ENCODE peak calls at places on chromosomes 16 and 17, in ten cellular contexts. R is adrenal gland, J is ovary, Q is tibial artery, U is right cardiac atrium, X is Panc1, Y is prostate gland, G is OCI-LY7, I is heart right ventricle, H is psoas muscle. F is an unnamed sample. For H3K4me1, the result is how much of the 10 kb centered on the place peaks cover.

GRCh38 chr16:66326995-66327513 is 39.4 kb upstream of the CDH5 start:
- DNase-seq in R (no peak), J (no peak), Q (no peak), U (peak), X (no peak), Y (no peak), G (no peak), I (no peak), H (no peak), F (no peak)

GRCh38 chr17:5380491-5381135 is 38.8 kb downstream of the NUP88 start:
- DNase-seq in R (peak), J (no peak), Q (no peak), U (no peak), X (no peak), Y (no peak), G (no peak), I (no peak), H (no peak), F (no peak)

GRCh38 chr16:30414159-30414558 is 6.8 kb downstream of the ZNF771 start:
- DNase-seq in R (peak), J (no peak), Q (no peak), U (no peak), X (no peak), Y (no peak), G (no peak), I (no peak), H (no peak), F (no peak)

GRCh38 chr17:47732399-47733046 is 513 bp upstream of the TBX21 start:
- DNase-seq in R (no peak), J (no peak), Q (peak), U (no peak), X (no peak), Y (no peak), G (no peak), I (no peak), H (no peak), F (no peak)

GRCh38 chr16:67015317-67015731 is 13.6 kb upstream of the CBFB start:
- DNase-seq in R (no peak), J (no peak), Q (no peak), U (no peak), X (no peak), Y (no peak), G (no peak), I (no peak), H (no peak), F (no peak)

GRCh38 chr16:19130385-19130784 is 16.6 kb downstream of the ITPRIPL2 start:
- DNase-seq in R (no peak), J (no peak), Q (no peak), U (no peak), X (no peak), Y (no peak), G (no peak), I (no peak), H (no peak), F (no peak)

GRCh38 chr16:22372882-22373661 is 1.3 kb downstream of the CDR2 start:
- DNase-seq in R (no peak), J (no peak), Q (no peak), U (no peak), X (no peak), Y (no peak), G (peak), I (no peak), H (no peak), F (no peak)

GRCh38 chr17:76808326-76808725 is 59.9 kb upstream of the MGAT5B start:
- DNase-seq in R (no peak), J (no peak), Q (no peak), U (no peak), X (no peak), Y (no peak), G (no peak), I (no peak), H (no peak), F (no peak)

GRCh38 chr16:79430129-79430789 is 170.3 kb downstream of the MAF start:
- DNase-seq in R (no peak), J (no peak), Q (no peak), U (no peak), X (no peak), Y (no peak), G (no peak), I (no peak), H (no peak), F (peak)

GRCh38 chr16:14041164-14041563 is 30.0 kb upstream of the MRTFB start:
- DNase-seq in R (no peak), J (no peak), Q (no peak), U (no peak), X (no peak), Y (no peak), G (no peak), I (no peak), H (no peak), F (no peak)

GRCh38 chr16:8641671-8642070 is 20.2 kb downstream of the METTL22 start:
- DNase-seq in R (no peak), J (no peak), Q (no peak), U (no peak), X (no peak), Y (no peak), G (no peak), I (no peak), H (no peak), F (no peak)

GRCh38 chr17:63950940-63951907 is 19.1 kb upstream of the CD79B start:
- DNase-seq in R (no peak), J (no peak), Q (no peak), U (no peak), X (peak), Y (peak), G (peak), I (no peak), H (no peak), F (peak)

GRCh38 chr17:77453613-77454559 is 313.1 kb downstream of the SEC14L1 start:
- DNase-seq in R (no peak), J (no peak), Q (no peak), U (no peak), X (no peak), Y (peak), G (peak), I (no peak), H (no peak), F (peak)

GRCh38 chr16:58338205-58338604 is 43.4 kb upstream of the PRSS54 start:
- DNase-seq in R (no peak), J (no peak), Q (no peak), U (no peak), X (no peak), Y (no peak), G (peak), I (no peak), H (no peak), F (no peak)

GRCh38 chr17:76008630-76009425 is 8.2 kb downstream of the CDK3 start:
- DNase-seq in R (no peak), J (no peak), Q (no peak), U (no peak), X (no peak), Y (no peak), G (no peak), I (no peak), H (no peak), F (no peak)

GRCh38 chr16:85172465-85173071 is 60.3 kb upstream of the CIBAR2 start:
- DNase-seq in R (peak), J (no peak), Q (no peak), U (no peak), X (peak), Y (no peak), G (no peak), I (no peak), H (peak), F (peak)

GRCh38 chr17:76166168-76166567 is 25.1 kb upstream of the FOXJ1 start:
- DNase-seq in R (no peak), J (no peak), Q (no peak), U (no peak), X (no peak), Y (no peak), G (no peak), I (no peak), H (no peak), F (no peak)

GRCh38 chr17:65099941-65100315 is 37.2 kb upstream of the RGS9 start:
- DNase-seq in R (peak), J (no peak), Q (peak), U (no peak), X (peak), Y (no peak), G (peak), I (no peak), H (peak), F (no peak)

GRCh38 chr17:20098314-20098713 is 89.2 kb downstream of the SPECC1 start:
- DNase-seq in R (peak), J (no peak), Q (no peak), U (no peak), X (no peak), Y (no peak), G (no peak), I (no peak), H (no peak), F (no peak)

DNA sequence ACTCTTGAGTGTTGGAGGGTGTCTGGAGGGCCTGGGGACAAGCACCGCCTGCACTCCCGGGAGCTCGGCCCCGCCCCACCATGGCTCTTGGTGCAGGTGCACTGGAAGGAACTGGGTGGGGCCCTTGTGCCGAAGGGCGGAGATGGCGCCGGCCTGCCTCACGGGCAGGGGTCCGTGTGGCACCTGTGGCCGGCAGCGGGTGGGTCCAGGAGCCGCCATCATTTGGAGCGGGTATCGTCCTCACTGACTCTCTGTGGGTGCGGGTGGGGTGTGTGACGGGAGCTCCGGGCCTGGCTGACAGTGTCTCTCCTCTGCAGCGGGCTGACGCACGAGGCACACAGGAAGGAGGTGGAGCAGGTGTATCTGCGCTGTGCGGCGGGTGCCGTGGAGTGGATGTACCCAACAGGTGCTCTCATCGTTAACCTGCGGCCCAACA is 5.2 kb downstream of the METRNL start:
- DNase-seq in R (no peak), J (peak), Q (no peak), U (peak), X (no peak), Y (no peak), G (no peak), I (no peak), H (no peak), F (no peak)
- H3K4me1 ChIP-seq in R (under half), J (under half), Q (half or more), U (under half), X (under half), Y (under half), G (under half), I (half or more), H (under half), F (under half)

GRCh38 chr16:51147776-51148673 is 3.0 kb downstream of the SALL1 start:
- DNase-seq in R (no peak), J (no peak), Q (no peak), U (no peak), X (no peak), Y (no peak), G (no peak), I (no peak), H (no peak), F (no peak)

GRCh38 chr16:51150159-51150893 is 744 bp downstream of the SALL1 start:
- DNase-seq in R (no peak), J (no peak), Q (no peak), U (no peak), X (no peak), Y (no peak), G (no peak), I (no peak), H (no peak), F (peak)

GRCh38 chr16:51149721-51150158 is 1.3 kb downstream of the SALL1 start:
- DNase-seq in R (no peak), J (no peak), Q (no peak), U (no peak), X (no peak), Y (no peak), G (no peak), I (no peak), H (no peak), F (no peak)

GRCh38 chr16:51149251-51149661 is 1.8 kb downstream of the SALL1 start:
- DNase-seq in R (no peak), J (no peak), Q (no peak), U (no peak), X (no peak), Y (no peak), G (no peak), I (no peak), H (no peak), F (peak)

DNA sequence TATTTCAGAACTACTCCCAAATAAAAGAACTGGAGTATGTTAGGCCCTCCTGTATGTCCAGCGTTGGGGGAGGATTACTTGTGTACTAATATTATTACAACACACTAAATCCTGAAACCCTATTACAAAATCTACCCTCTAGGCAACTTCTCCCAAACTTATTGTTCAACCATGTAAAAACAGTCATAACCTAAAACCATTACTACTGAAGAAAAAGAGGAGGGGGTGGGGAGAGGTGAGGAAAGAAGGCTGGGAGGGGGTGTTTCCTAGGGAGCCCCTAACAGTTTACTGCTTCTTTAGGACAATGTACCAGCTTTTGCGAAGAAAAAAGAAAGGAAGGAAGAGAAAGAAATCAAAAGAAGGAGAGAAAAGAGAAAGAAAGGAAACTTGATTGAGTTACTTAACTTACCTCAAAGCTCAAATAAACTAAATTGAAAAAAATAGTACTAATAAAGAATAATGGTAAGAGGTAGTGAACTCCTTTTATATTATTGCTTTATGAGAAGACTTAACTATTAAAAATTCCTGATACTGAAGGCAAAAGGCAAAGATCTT is 2.3 kb downstream of the SALL1 start:
- DNase-seq in R (no peak), J (no peak), Q (no peak), U (no peak), X (no peak), Y (no peak), G (no peak), I (no peak), H (no peak), F (no peak)
- H3K4me1 ChIP-seq in R (under half), J (under half), Q (under half), U (under half), X (under half), Y (under half), G (under half), I (under half), H (under half), F (half or more)

GRCh38 chr17:45391291-45391690 is 41.4 kb downstream of the ARHGAP27 start:
- DNase-seq in R (no peak), J (no peak), Q (no peak), U (peak), X (no peak), Y (no peak), G (no peak), I (no peak), H (no peak), F (no peak)
- H3K4me1 ChIP-seq in R (under half), J (under half), Q (under half), U (under half), X (under half), Y (under half), G (under half), I (under half), H (under half), F (under half)

DNA sequence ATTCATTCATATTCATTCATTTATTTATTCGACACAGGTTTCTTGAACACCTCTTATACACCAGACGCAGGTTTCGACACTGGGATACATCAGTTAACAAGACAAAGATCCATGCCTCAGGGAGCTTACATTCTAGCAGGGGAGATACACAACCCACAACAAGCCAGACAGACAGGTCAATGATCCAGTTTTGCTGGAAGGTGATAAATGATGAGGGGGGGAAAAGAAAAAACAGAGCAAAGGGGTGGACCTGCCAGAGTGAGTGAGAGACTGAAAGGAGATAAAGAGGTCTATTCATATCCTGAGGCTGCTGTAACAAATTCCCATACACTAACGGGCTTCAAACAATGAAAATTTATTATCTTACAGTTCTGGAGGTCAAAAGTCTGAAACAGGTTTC is 81.7 kb downstream of the GAS7 start:
- DNase-seq in R (no peak), J (no peak), Q (no peak), U (no peak), X (no peak), Y (no peak), G (no peak), I (no peak), H (no peak), F (no peak)
- H3K4me1 ChIP-seq in R (under half), J (under half), Q (under half), U (under half), X (under half), Y (under half), G (under half), I (under half), H (under half), F (under half)

F was measured in cardiac muscle cell.